ENCODE peak calls at places on chromosomes 6 and 20, in nine cellular contexts. X, N, D, O, I, M, B, U and Z are unnamed samples.

GRCh38 chr6:148502083-148502772 is 159.6 kb downstream of the SASH1 start:
- DNase-seq in X (no peak), N (peak; percentile 83), D (no peak), O (no peak), I (no peak), M (peak; percentile 66), B (no peak), U (no peak), Z (peak; percentile 43)

GRCh38 chr6:128521302-128521632 is 868 bp upstream of the PTPRK start:
- DNase-seq in X (no peak), N (peak; percentile 46), D (no peak), O (no peak), I (no peak), M (peak; percentile 61), B (no peak), U (no peak), Z (no peak)

GRCh38 chr6:16619017-16619416 is 142.2 kb downstream of the ATXN1 start:
- DNase-seq in X (no peak), N (peak; percentile 39), D (no peak), O (no peak), I (no peak), M (no peak), B (no peak), U (no peak), Z (no peak)

GRCh38 chr6:10451828-10452509 is 37.1 kb upstream of the TFAP2A start:
- DNase-seq in X (no peak), N (peak; percentile 91), D (no peak), O (no peak), I (no peak), M (peak; percentile 85), B (peak; percentile 51), U (no peak), Z (no peak)

GRCh38 chr20:2616634-2617033 is 35.8 kb upstream of the NOP56 start:
- DNase-seq in X (no peak), N (no peak), D (no peak), O (no peak), I (no peak), M (no peak), B (no peak), U (no peak), Z (no peak)

GRCh38 chr6:43671801-43672690 is 15.5 kb downstream of the MRPS18A start:
- DNase-seq in X (no peak), N (no peak), D (no peak), O (peak; percentile 54), I (no peak), M (no peak), B (peak; percentile 44), U (no peak), Z (peak; percentile 61)

GRCh38 chr20:15708984-15709598 is 864.2 kb downstream of the KIF16B start:
- DNase-seq in X (peak; percentile 72), N (peak; percentile 16), D (peak; percentile 64), O (peak; percentile 75), I (peak; percentile 52), M (peak; percentile 21), B (peak; percentile 42), U (peak; percentile 49), Z (no peak)

GRCh38 chr6:164072240-164072666 is 657.7 kb downstream of the QKI start:
- DNase-seq in X (no peak), N (peak; percentile 16), D (no peak), O (no peak), I (no peak), M (peak; percentile 40), B (no peak), U (no peak), Z (no peak)

GRCh38 chr6:9040718-9041117 is 605.4 kb upstream of the SLC35B3 start:
- DNase-seq in X (no peak), N (no peak), D (no peak), O (no peak), I (no peak), M (no peak), B (no peak), U (no peak), Z (no peak)

GRCh38 chr6:87832025-87832825 is 130.2 kb upstream of the AKIRIN2 start:
- DNase-seq in X (no peak), N (peak; percentile 29), D (peak; percentile 40), O (no peak), I (no peak), M (peak; percentile 29), B (peak; percentile 35), U (no peak), Z (no peak)

DNA sequence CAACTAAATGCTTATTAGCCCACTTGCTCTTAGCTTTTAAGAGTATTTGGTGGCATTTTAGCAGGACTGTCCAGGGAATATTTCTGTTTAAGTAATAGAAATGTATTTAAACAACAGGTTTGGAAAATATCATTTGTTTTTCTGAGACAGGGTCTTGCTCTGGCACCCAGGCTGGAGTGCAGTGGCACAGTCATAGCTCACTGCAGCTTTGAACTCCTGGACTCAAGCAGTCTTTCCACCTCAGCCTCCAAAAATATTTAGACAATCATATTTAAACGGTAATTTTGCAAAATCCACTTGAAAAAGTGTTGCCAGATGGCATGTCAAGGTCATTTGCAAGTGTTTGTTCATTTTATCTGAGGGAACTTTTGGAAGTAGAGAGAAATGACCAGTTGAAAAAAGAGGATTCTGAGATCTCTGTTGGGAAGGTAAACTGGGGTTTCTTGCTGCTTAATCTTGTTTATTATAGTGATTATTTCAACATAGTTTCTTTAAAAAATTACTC is 25.0 kb downstream of the AKAP7 start:
- DNase-seq in X (no peak), N (no peak), D (no peak), O (no peak), I (no peak), M (no peak), B (no peak), U (no peak), Z (no peak)
- TF ChIP-seq CTCF in X (no peak), N (no peak), D (no peak), O (no peak), I (no peak), M (no peak), B (no peak), U (no peak), Z (no peak)

GRCh38 chr20:24832518-24832917 is 116.6 kb upstream of the CST7 start:
- DNase-seq in X (no peak), N (no peak), D (no peak), O (no peak), I (no peak), M (no peak), B (no peak), U (no peak), Z (no peak)

GRCh38 chr20:24836041-24836533 is 113.0 kb upstream of the CST7 start:
- DNase-seq in X (no peak), N (no peak), D (no peak), O (no peak), I (no peak), M (no peak), B (no peak), U (no peak), Z (no peak)

GRCh38 chr20:24835195-24835594 is 113.9 kb upstream of the CST7 start:
- DNase-seq in X (no peak), N (no peak), D (no peak), O (no peak), I (no peak), M (no peak), B (no peak), U (no peak), Z (no peak)

GRCh38 chr20:24833592-24833991 is 115.5 kb upstream of the CST7 start:
- DNase-seq in X (no peak), N (no peak), D (no peak), O (no peak), I (no peak), M (no peak), B (no peak), U (no peak), Z (no peak)

GRCh38 chr20:24834310-24834709 is 114.8 kb upstream of the CST7 start:
- DNase-seq in X (no peak), N (no peak), D (no peak), O (no peak), I (no peak), M (no peak), B (no peak), U (no peak), Z (no peak)
- TF ChIP-seq CTCF in X (no peak), N (no peak), D (no peak), O (no peak), I (no peak), M (no peak), B (no peak), U (no peak), Z (no peak)

DNA sequence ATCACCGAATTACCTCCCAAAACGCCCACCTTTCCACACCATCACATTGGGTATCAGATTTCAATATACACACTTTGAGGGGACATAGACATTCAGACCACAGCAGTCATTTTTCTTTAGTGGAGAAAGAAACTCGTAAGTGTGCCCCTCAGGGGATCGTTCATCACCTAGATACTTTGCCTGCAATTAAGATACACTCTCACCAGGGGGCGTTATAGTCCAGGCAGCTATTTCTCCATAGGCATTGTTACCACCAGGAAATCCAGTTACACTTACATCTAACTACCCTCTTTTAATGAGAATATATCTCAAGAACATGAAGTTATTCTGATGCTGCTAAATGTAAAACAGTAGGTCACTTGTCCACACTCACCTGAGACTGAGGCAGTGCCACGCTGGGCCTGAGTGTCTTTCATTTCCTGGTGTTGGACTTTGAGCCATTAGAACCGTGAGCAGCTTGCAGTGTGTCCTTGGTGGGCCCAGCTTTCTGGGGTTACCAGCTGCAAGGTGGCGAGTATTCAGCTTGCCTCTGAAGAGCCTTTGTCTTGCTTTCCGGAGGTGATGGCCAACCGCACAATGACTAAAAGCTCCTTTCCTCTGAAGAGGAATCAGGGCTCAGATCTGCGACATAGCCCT is 35.1 kb upstream of the UNC93A start:
- DNase-seq in X (no peak), N (no peak), D (no peak), O (no peak), I (no peak), M (no peak), B (no peak), U (no peak), Z (no peak)
- TF ChIP-seq CTCF in X (peak; percentile 37), N (no peak), D (no peak), O (no peak), I (no peak), M (no peak), B (no peak), U (no peak), Z (no peak)

GRCh38 chr6:159217595-159218275 is 48.5 kb downstream of the FNDC1 start:
- DNase-seq in X (peak; percentile 65), N (peak; percentile 49), D (peak; percentile 67), O (peak; percentile 10), I (peak; percentile 56), M (peak; percentile 32), B (peak; percentile 65), U (no peak), Z (no peak)

GRCh38 chr6:159220093-159220492 is 50.9 kb downstream of the FNDC1 start:
- DNase-seq in X (no peak), N (no peak), D (no peak), O (no peak), I (no peak), M (no peak), B (no peak), U (no peak), Z (no peak)

DNA sequence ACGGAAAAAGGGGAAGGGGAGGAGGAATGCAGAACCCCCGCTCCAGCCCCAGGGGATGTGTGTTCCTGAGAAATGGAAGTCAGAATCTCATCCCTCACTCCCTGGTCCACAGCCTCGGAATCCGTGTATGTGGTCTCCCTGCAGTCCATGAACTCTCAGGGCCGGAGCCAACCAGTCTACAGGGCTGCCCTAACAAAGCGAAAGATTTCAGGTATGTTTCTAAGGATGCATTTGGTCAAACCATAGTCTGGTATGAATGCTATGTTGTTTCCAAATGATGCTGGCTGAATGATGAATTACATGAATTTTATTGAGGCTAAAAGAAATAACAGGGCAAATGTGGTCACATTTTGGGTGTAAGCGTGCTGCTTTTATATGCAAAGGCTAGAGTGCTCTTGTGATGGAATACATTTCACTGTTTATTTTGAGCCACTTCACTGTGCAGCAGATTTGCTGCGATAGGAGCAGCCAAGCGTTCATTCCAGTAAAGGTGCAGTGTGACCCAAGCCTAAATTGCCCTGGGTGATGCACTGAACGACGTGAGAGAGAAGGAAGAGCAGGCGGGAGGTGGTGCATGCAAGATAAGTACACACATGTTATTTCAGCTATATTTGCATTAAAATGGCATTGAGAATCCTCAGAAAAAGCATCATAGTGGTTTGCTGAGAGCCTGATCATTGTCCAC is 52.4 kb downstream of the FNDC1 start:
- DNase-seq in X (no peak), N (no peak), D (no peak), O (no peak), I (no peak), M (no peak), B (no peak), U (no peak), Z (no peak)
- TF ChIP-seq CTCF in X (no peak), N (no peak), D (no peak), O (no peak), I (no peak), M (no peak), B (no peak), U (no peak), Z (no peak)